ENCODE peak calls at places on chromosomes 12 and 14, in six cellular contexts. O is HL-60, C is HepG2, S is K562, W is SK-N-SH, H is H1. E is an unnamed sample.

GRCh38 chr14:21317433-21317832 is 37.5 kb downstream of the RPGRIP1 start:
- DNase-seq in W (no peak), O (peak; percentile 39), H (no peak), C (no peak), S (peak; percentile 26), E (no peak)

GRCh38 chr12:119444462-119445044 is 110.0 kb downstream of the CCDC60 start:
- DNase-seq in S (peak; percentile 82), W (peak; percentile 62), O (peak; percentile 57), H (peak; percentile 43), C (peak; percentile 72), E (peak; percentile 28)

GRCh38 chr12:68317047-68317667 is 15.0 kb downstream of the MDM1 start:
- DNase-seq in O (peak; percentile 41), S (peak; percentile 65), W (peak; percentile 40), H (no peak), C (peak; percentile 35), E (no peak)

GRCh38 chr14:55053500-55053899 is 2.1 kb downstream of the MAPK1IP1L start:
- DNase-seq in W (no peak), S (no peak), O (no peak), H (no peak), C (no peak), E (no peak)

GRCh38 chr14:104655128-104655848 is 34.1 kb upstream of the INF2 start:
- DNase-seq in O (no peak), C (no peak), S (no peak), H (no peak), W (no peak), E (no peak)

GRCh38 chr12:53053223-53054111 is 3.6 kb downstream of the TNS2 start:
- DNase-seq in C (peak; percentile 77), W (no peak), S (peak; percentile 78), O (peak; percentile 43), H (no peak), E (no peak)

GRCh38 chr12:130519-130918 is 64.0 kb downstream of the IQSEC3 start:
- DNase-seq in O (no peak), S (no peak), C (no peak), H (no peak), W (no peak), E (no peak)

GRCh38 chr12:107622005-107622404 is 63.6 kb upstream of the PWP1 start:
- DNase-seq in W (peak; percentile 60), S (peak; percentile 65), C (peak; percentile 9), O (no peak), H (no peak), E (no peak)

GRCh38 chr12:106801830-106802561 is 27.5 kb downstream of the RIC8B start:
- DNase-seq in O (no peak), C (no peak), H (no peak), W (no peak), S (no peak), E (no peak)

GRCh38 chr14:56100556-56100955 is 17.7 kb upstream of the PELI2 start:
- DNase-seq in C (no peak), S (no peak), H (no peak), O (no peak), W (no peak), E (no peak)

GRCh38 chr14:50786821-50787464 is 44.0 kb downstream of the NIN start:
- DNase-seq in W (no peak), H (no peak), O (no peak), C (no peak), S (no peak), E (no peak)

GRCh38 chr14:50784683-50785505 is 46.1 kb downstream of the NIN start:
- DNase-seq in H (no peak), W (no peak), C (no peak), S (no peak), O (no peak), E (no peak)

GRCh38 chr14:50785506-50786063 is 45.4 kb downstream of the NIN start:
- DNase-seq in H (no peak), O (no peak), W (no peak), S (no peak), C (no peak), E (no peak)

GRCh38 chr14:50780393-50780792 is 50.6 kb downstream of the NIN start:
- DNase-seq in H (no peak), O (no peak), C (no peak), S (no peak), W (no peak), E (no peak)

GRCh38 chr14:50783542-50783941 is 47.4 kb downstream of the NIN start:
- DNase-seq in H (no peak), C (no peak), S (no peak), O (no peak), W (no peak), E (no peak)
- TF ChIP-seq GABPA in H (no peak), C (no peak), S (no peak), O (no peak), W (no peak), E (no peak)

GRCh38 chr14:99718811-99719192 is 34.7 kb downstream of the CYP46A1 start:
- DNase-seq in W (no peak), H (no peak), S (no peak), C (no peak), O (no peak), E (no peak)
- TF ChIP-seq GABPA in W (no peak), H (no peak), S (no peak), C (no peak), O (no peak), E (no peak)

GRCh38 chr12:46792925-46793324 is 32.9 kb downstream of the SLC38A4 start:
- DNase-seq in O (no peak), C (no peak), H (no peak), S (no peak), W (no peak), E (no peak)

GRCh38 chr12:46795988-46796387 is 29.8 kb downstream of the SLC38A4 start:
- DNase-seq in W (no peak), C (no peak), H (no peak), O (no peak), S (no peak), E (no peak)

GRCh38 chr12:46798056-46798455 is 27.7 kb downstream of the SLC38A4 start:
- DNase-seq in O (no peak), W (no peak), C (peak; percentile 82), H (no peak), S (no peak), E (no peak)

GRCh38 chr12:46798648-46799047 is 27.1 kb downstream of the SLC38A4 start:
- DNase-seq in O (no peak), C (no peak), S (no peak), H (no peak), W (no peak), E (no peak)

GRCh38 chr12:46794593-46795190 is 31.1 kb downstream of the SLC38A4 start:
- DNase-seq in S (no peak), O (no peak), W (no peak), C (no peak), H (no peak), E (peak; percentile 28)
- TF ChIP-seq GABPA in S (no peak), O (no peak), W (no peak), C (no peak), H (no peak), E (peak; percentile 24)

GRCh38 chr14:75430526-75430925 is 2.7 kb downstream of the JDP2 start:
- DNase-seq in O (no peak), W (no peak), H (no peak), S (no peak), C (no peak), E (no peak)

GRCh38 chr14:75429562-75429961 is 1.7 kb downstream of the JDP2 start:
- DNase-seq in S (no peak), C (no peak), H (no peak), O (no peak), W (no peak), E (no peak)

GRCh38 chr14:75428230-75429104 is 645 bp downstream of the JDP2 start:
- DNase-seq in S (peak; percentile 18), O (peak; percentile 22), W (peak; percentile 73), C (no peak), H (no peak), E (no peak)

GRCh38 chr14:75431011-75431410 is 3.2 kb downstream of the JDP2 start:
- DNase-seq in H (no peak), S (no peak), O (no peak), W (no peak), C (no peak), E (no peak)

DNA sequence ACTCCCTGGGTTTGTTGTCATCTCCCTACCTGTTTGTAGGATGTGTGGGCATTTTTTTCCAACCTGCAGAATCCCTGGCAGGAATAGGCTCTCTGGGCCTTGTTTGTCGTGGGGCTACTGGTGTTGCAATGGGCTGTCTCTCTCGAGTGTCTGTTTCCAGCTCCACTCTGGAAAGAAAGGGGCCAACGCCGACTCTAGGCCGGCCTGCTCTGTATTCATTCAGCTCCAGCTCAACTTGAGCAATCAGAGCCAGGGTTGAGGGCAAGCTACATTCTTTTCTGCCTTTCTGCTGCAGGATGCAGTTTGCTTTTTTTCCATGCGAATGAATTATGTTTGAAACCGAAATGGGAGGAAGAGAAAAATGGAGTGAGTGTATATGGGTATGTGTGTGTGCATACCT is 2.3 kb downstream of the JDP2 start:
- DNase-seq in O (peak; percentile 31), W (no peak), S (no peak), C (no peak), H (no peak), E (no peak)
- TF ChIP-seq GABPA in O (no peak), W (no peak), S (no peak), C (no peak), H (no peak), E (no peak)

GRCh38 chr14:77213657-77214016 is 32.0 kb downstream of the TMEM63C start:
- DNase-seq in W (no peak), S (no peak), H (no peak), C (no peak), O (no peak), E (no peak)
- TF ChIP-seq GABPA in W (no peak), S (no peak), H (no peak), C (no peak), O (no peak), E (no peak)

GRCh38 chr14:81302613-81303012 is 81.9 kb upstream of the GTF2A1 start:
- DNase-seq in C (peak; percentile 27), H (no peak), W (no peak), O (no peak), S (no peak), E (no peak)

GRCh38 chr14:81301371-81301770 is 80.6 kb upstream of the GTF2A1 start:
- DNase-seq in O (no peak), W (no peak), S (no peak), C (no peak), H (no peak), E (no peak)

GRCh38 chr14:81301813-81302212 is 81.1 kb upstream of the GTF2A1 start:
- DNase-seq in C (no peak), O (no peak), H (no peak), W (no peak), S (no peak), E (no peak)

GRCh38 chr14:81305743-81306142 is 85.0 kb upstream of the GTF2A1 start:
- DNase-seq in H (no peak), S (no peak), O (no peak), C (no peak), W (no peak), E (no peak)

DNA sequence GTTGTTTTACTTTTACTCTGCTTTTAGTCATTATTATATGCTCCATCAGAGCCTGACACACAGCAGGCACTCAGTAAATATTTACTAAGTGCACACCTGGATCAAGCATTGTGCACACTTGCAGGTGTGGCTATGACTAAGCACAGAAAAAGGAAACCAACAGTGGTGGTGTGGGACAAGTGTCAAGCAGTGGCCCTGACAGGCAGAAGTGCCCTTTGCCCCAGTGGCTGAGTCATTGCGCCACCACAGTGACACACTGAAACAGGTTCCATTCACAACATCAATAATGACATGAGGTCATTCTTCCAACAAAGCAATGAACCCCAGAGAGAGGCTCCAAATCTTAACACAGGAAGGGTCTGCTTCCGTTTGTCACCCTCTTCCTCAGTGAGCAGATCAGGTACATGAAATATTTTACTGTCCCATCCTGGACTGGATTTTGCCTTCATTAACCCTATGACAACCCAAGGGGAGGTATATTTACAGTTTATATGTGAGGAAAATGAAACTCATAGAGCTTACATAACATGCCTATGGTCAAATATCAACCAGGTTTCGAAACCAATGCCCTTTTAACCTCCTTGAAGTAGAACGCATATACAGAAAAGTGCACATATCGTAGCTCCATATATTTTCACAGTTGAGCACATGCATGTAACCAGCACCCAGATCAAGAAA is 82.6 kb upstream of the GTF2A1 start:
- DNase-seq in C (peak; percentile 98), H (no peak), O (peak; percentile 19), S (peak; percentile 77), W (no peak), E (peak; percentile 41)
- TF ChIP-seq GABPA in C (peak; percentile 58), H (no peak), O (no peak), S (no peak), W (no peak), E (peak; percentile 12)

E was measured in GM12878.